ENCODE peak calls at places on chromosomes 16 and 17, in eight cellular contexts. K is Right ventricle myocardium inferior; X is NAMALWA; A is left cardiac atrium; L is fibroblast of pulmonary artery; Q is astrocyte of the spinal cord; T is activated naive CD4-positive, alpha-beta T cell treated with Interleukin-2 at 50 U/mL for 16 hours; C is activated CD4-positive, alpha-beta T cell treated with anti-CD3 and anti-CD28 coated beads, Interleukin-2, amount 50 U/mL, for 48 hours. I is an unnamed sample.

GRCh38 chr17:10370209-10370608 is 2.6 kb downstream of the MYH13 start:
- DNase-seq in X (no peak), L (no peak), K (no peak), C (no peak), T (no peak), A (no peak), Q (no peak), I (no peak)

GRCh38 chr16:66020061-66020460 is 346.4 kb upstream of the CDH5 start:
- DNase-seq in Q (no peak), K (no peak), C (no peak), A (no peak), X (no peak), L (no peak), T (no peak), I (peak)

GRCh38 chr16:50644730-50645129 is 36.4 kb downstream of the SNX20 start:
- DNase-seq in C (peak), A (no peak), K (no peak), T (peak), L (peak), X (peak), Q (no peak), I (peak)

GRCh38 chr17:38338535-38338934 is 5.2 kb downstream of the GPR179 start:
- DNase-seq in A (no peak), K (no peak), X (no peak), Q (no peak), T (no peak), L (no peak), C (no peak), I (no peak)

GRCh38 chr17:48244121-48244711 is 136.7 kb downstream of the SNX11 start:
- DNase-seq in X (peak), L (peak), K (no peak), C (no peak), A (no peak), Q (peak), T (no peak), I (peak)

GRCh38 chr17:43732961-43733360 is 25.6 kb downstream of the SOST start:
- DNase-seq in Q (peak), X (no peak), T (no peak), A (no peak), L (peak), K (no peak), C (no peak), I (no peak)

GRCh38 chr17:59510611-59511010 is 54.8 kb upstream of the DHX40 start:
- DNase-seq in K (no peak), T (no peak), A (no peak), X (no peak), Q (no peak), L (no peak), C (no peak), I (no peak)

GRCh38 chr17:46977348-46977747 is 1.7 kb downstream of the RPRML start:
- DNase-seq in A (no peak), K (no peak), L (peak), T (no peak), Q (no peak), C (no peak), X (peak), I (no peak)

GRCh38 chr17:2423271-2423670 is 22.4 kb upstream of the MNT start:
- DNase-seq in L (no peak), K (no peak), Q (no peak), T (no peak), C (no peak), A (no peak), X (no peak), I (no peak)

GRCh38 chr17:2723505-2723996 is 12.0 kb upstream of the CLUH start:
- DNase-seq in C (no peak), Q (no peak), A (no peak), T (no peak), K (no peak), X (no peak), L (no peak), I (no peak)

GRCh38 chr17:33039874-33040273 is 48.2 kb downstream of the SPACA3 start:
- DNase-seq in T (no peak), Q (no peak), K (no peak), A (no peak), L (peak), C (no peak), X (no peak), I (no peak)

GRCh38 chr16:73202176-73202729 is 154.3 kb upstream of the ZFHX3 start:
- DNase-seq in X (no peak), L (peak), K (no peak), T (no peak), A (peak), Q (peak), C (no peak), I (no peak)

GRCh38 chr16:72530434-72530833 is 358.5 kb upstream of the PMFBP1 start:
- DNase-seq in A (no peak), L (peak), X (no peak), C (no peak), Q (peak), K (no peak), T (no peak), I (peak)

GRCh38 chr17:77716289-77716929 is 242.1 kb upstream of the TNRC6C start:
- DNase-seq in L (peak), Q (no peak), K (no peak), X (no peak), A (no peak), C (no peak), T (no peak), I (no peak)

GRCh38 chr17:75271955-75272847 is 1.2 kb upstream of the MIF4GD start:
- DNase-seq in Q (peak), C (peak), T (peak), L (peak), A (peak), K (peak), X (peak), I (peak)

GRCh38 chr17:8384801-8385335 is 1.9 kb upstream of the RPL26 start:
- DNase-seq in C (no peak), X (no peak), K (no peak), L (peak), T (no peak), Q (peak), A (no peak), I (no peak)

GRCh38 chr16:31695667-31696066 is 168.0 kb downstream of the AHSP start:
- DNase-seq in L (no peak), X (peak), C (no peak), K (no peak), A (no peak), Q (no peak), T (peak), I (peak)

GRCh38 chr16:31874354-31875111 is 926 bp downstream of the ZNF267 start:
- DNase-seq in C (no peak), K (no peak), T (peak), X (peak), L (peak), A (no peak), Q (peak), I (peak)

GRCh38 chr17:31249742-31250141 is 47.3 kb downstream of the OMG start:
- DNase-seq in L (no peak), X (no peak), A (no peak), C (no peak), Q (no peak), K (no peak), T (no peak), I (no peak)

GRCh38 chr16:3873482-3874173 is 6.9 kb downstream of the CREBBP start:
- DNase-seq in K (no peak), A (no peak), L (no peak), T (no peak), X (no peak), Q (no peak), C (no peak), I (no peak)

GRCh38 chr16:69513180-69513966 is 52.4 kb upstream of the NFAT5 start:
- DNase-seq in Q (peak), L (no peak), T (no peak), C (no peak), A (no peak), X (no peak), K (no peak), I (no peak)

GRCh38 chr16:79776243-79776884 is 175.8 kb upstream of the MAF start:
- DNase-seq in C (no peak), X (no peak), Q (peak), K (no peak), A (peak), L (peak), T (no peak), I (no peak)

GRCh38 chr16:22397459-22397858 is 23.0 kb upstream of the CDR2 start:
- DNase-seq in L (peak), X (no peak), A (no peak), Q (peak), T (no peak), K (no peak), C (no peak), I (no peak)

GRCh38 chr17:42980766-42981397 is 517 bp downstream of the RUNDC1 start:
- DNase-seq in K (no peak), C (peak), X (peak), L (peak), T (peak), Q (peak), A (peak), I (peak)

GRCh38 chr17:80811181-80812105 is 180.2 kb upstream of the CHMP6 start:
- DNase-seq in C (no peak), K (no peak), X (no peak), L (no peak), A (no peak), Q (no peak), T (peak), I (no peak)

GRCh38 chr17:79201536-79202227 is 127.1 kb downstream of the ENGASE start:
- DNase-seq in K (peak), Q (no peak), X (no peak), L (no peak), C (no peak), A (no peak), T (no peak), I (no peak)

I was measured in GM12865.